ENCODE peak calls at places on chromosomes 1 and 21, in five cellular contexts. Q is G401; G is LHCN-M2; M is lower lobe of right lung; Y is stimulated activated effector memory CD8-positive, alpha-beta T cell treated with anti-CD3 and anti-CD28 coated beads, Interleukin-12 subunit alpha, Interleukin-12 subunit beta, amount 100 ng/mL, for 72 hours. O is an unnamed sample.

GRCh38 chr1:165891461-165891860 is 64.0 kb downstream of the UCK2 start:
- DNase-seq in Y (no peak), G (peak), M (no peak), Q (no peak), O (no peak)

GRCh38 chr1:4003846-4004505 is 103.9 kb upstream of the C1orf174 start:
- DNase-seq in G (no peak), Y (no peak), Q (no peak), M (no peak), O (no peak)

GRCh38 chr1:240468616-240469015 is 143.3 kb downstream of the GREM2 start:
- DNase-seq in Y (no peak), Q (no peak), G (peak), M (no peak), O (no peak)

GRCh38 chr1:182198006-182198605 is 136.6 kb upstream of the ZNF648 start:
- DNase-seq in M (no peak), G (no peak), Q (no peak), Y (no peak), O (peak)

GRCh38 chr1:162380061-162380846 is 1.3 kb upstream of the C1orf226 start:
- DNase-seq in Q (no peak), M (no peak), Y (no peak), G (no peak), O (no peak)

GRCh38 chr21:45680215-45680614 is 36.7 kb downstream of the PCBP3 start:
- DNase-seq in Q (no peak), M (no peak), G (no peak), Y (no peak), O (no peak)

GRCh38 chr1:16122916-16123315 is 33.0 kb downstream of the EPHA2 start:
- DNase-seq in M (peak), Q (no peak), Y (peak), G (peak), O (no peak)

GRCh38 chr1:223077434-223077833 is 65.6 kb downstream of the TLR5 start:
- DNase-seq in M (no peak), Y (no peak), G (no peak), Q (no peak), O (no peak)

GRCh38 chr1:8817413-8818324 is at the start of gene RERE:
- DNase-seq in Y (peak), M (peak), Q (peak), G (peak), O (peak)

GRCh38 chr21:44555200-44555875 is 3.3 kb downstream of the KRTAP10-3 start:
- DNase-seq in M (peak), Q (no peak), Y (no peak), G (no peak), O (no peak)

GRCh38 chr1:18973446-18973955 is 17.0 kb upstream of the IFFO2 start:
- DNase-seq in Q (no peak), M (no peak), Y (no peak), G (no peak), O (no peak)

GRCh38 chr1:221039616-221040015 is 160.4 kb downstream of the HLX start:
- DNase-seq in Y (no peak), Q (no peak), G (peak), M (no peak), O (no peak)

GRCh38 chr1:224042557-224043118 is 71.3 kb upstream of the FBXO28 start:
- DNase-seq in Y (no peak), Q (no peak), G (no peak), M (no peak), O (no peak)

GRCh38 chr1:113849072-113849471 is 22.4 kb downstream of the PTPN22 start:
- DNase-seq in M (no peak), Q (no peak), Y (no peak), G (no peak), O (no peak)

GRCh38 chr1:6013491-6013890 is 21.3 kb upstream of the NPHP4 start:
- DNase-seq in Y (no peak), G (no peak), M (peak), Q (no peak), O (no peak)

GRCh38 chr1:31101147-31101502 is 35.6 kb upstream of the PUM1 start:
- DNase-seq in Q (no peak), G (peak), Y (no peak), M (no peak), O (no peak)

GRCh38 chr1:67889940-67890567 is 56.8 kb upstream of the GNG12 start:
- DNase-seq in Y (no peak), M (no peak), Q (no peak), G (peak), O (peak)

GRCh38 chr1:37948841-37949240 is 2.0 kb upstream of the INPP5B start:
- DNase-seq in M (no peak), G (no peak), Y (no peak), Q (no peak), O (no peak)

GRCh38 chr21:14911351-14911750 is 153.4 kb downstream of the NRIP1 start:
- DNase-seq in G (no peak), Y (no peak), M (no peak), Q (no peak), O (no peak)

GRCh38 chr1:113917400-113918082 is 11.6 kb upstream of the HIPK1 start:
- DNase-seq in Q (no peak), Y (no peak), M (no peak), G (peak), O (no peak)

GRCh38 chr1:163069142-163069541 is at the start of gene RGS4:
- DNase-seq in Y (no peak), Q (peak), M (no peak), G (peak), O (peak)

GRCh38 chr1:70288171-70288570 is 66.4 kb downstream of the ANKRD13C start:
- DNase-seq in M (no peak), Y (no peak), Q (no peak), G (no peak), O (no peak)

GRCh38 chr1:200794506-200795065 is 55.9 kb downstream of the CAMSAP2 start:
- DNase-seq in G (peak), Y (no peak), M (no peak), Q (peak), O (no peak)

GRCh38 chr1:45507893-45508292 is 7.8 kb downstream of the MMACHC start:
- DNase-seq in M (no peak), G (no peak), Y (no peak), Q (no peak), O (no peak)

GRCh38 chr1:61187380-61188086 is 105.2 kb downstream of the NFIA start:
- DNase-seq in Y (no peak), M (no peak), G (no peak), Q (peak), O (no peak)

O was measured in HT-29.